ENCODE peak calls at places on chromosomes 4 and X, in six cellular contexts. T is NCI-H2081 treated with DMSO at 0.1 percent for 48 hours; H is central memory CD4-positive, alpha-beta T cell; J is nephron progenitor cell; X is AG08395; F is cardiac septum. R is an unnamed sample.

GRCh38 chr4:73446336-73446938 is 10.4 kb downstream of the AFP start:
- DNase-seq in J (no peak), H (no peak), F (no peak), X (peak), T (no peak), R (peak)

GRCh38 chrX:122238801-122239200 is 945.3 kb upstream of the GRIA3 start:
- DNase-seq in H (no peak), F (no peak), X (peak), J (no peak), T (no peak), R (no peak)

GRCh38 chr4:181674315-181674714 is 568.9 kb upstream of the TENM3 start:
- DNase-seq in X (peak), H (no peak), J (no peak), T (no peak), F (no peak), R (no peak)

GRCh38 chr4:141246683-141247429 is 26.2 kb downstream of the ZNF330 start:
- DNase-seq in T (no peak), X (no peak), H (no peak), F (no peak), J (no peak), R (no peak)

GRCh38 chr4:8821151-8821950 is 50.3 kb downstream of the HMX1 start:
- DNase-seq in H (no peak), T (no peak), J (no peak), X (no peak), F (peak), R (no peak)

GRCh38 chr4:55216871-55217635 is 91.7 kb upstream of the KDR start:
- DNase-seq in T (no peak), H (no peak), X (peak), F (no peak), J (no peak), R (peak)

GRCh38 chr4:139461022-139461421 is 7.1 kb downstream of the RAB33B start:
- DNase-seq in X (no peak), H (no peak), T (no peak), J (no peak), F (no peak), R (no peak)

GRCh38 chr4:95637047-95637600 is 88.4 kb upstream of the UNC5C start:
- DNase-seq in T (no peak), H (no peak), J (peak), X (no peak), F (no peak), R (no peak)

GRCh38 chrX:86078650-86079049 is 31.3 kb upstream of the CHM start:
- DNase-seq in T (no peak), H (no peak), F (no peak), X (no peak), J (no peak), R (no peak)

GRCh38 chrX:138298268-138298667 is 413.2 kb downstream of the FGF13 start:
- DNase-seq in H (no peak), F (no peak), X (no peak), T (no peak), J (no peak), R (no peak)

GRCh38 chrX:110086916-110087484 is 84.1 kb downstream of the TMEM164 start:
- DNase-seq in T (no peak), F (no peak), J (no peak), H (no peak), X (peak), R (no peak)

GRCh38 chrX:152428089-152428488 is 23.0 kb downstream of the GABRA3 start:
- DNase-seq in T (no peak), F (no peak), H (no peak), J (no peak), X (no peak), R (no peak)

GRCh38 chrX:110509778-110510510 is 151.3 kb downstream of the RTL9 start:
- DNase-seq in H (no peak), T (no peak), X (peak), F (no peak), J (peak), R (no peak)